ENCODE peak calls at places on chromosomes 5 and 9, in six cellular contexts. U is foreskin fibroblast, W is SK-MEL-5, Y is RPMI7951, B is aorta, D is lower leg skin. T is an unnamed sample.

GRCh38 chr5:131185523-131186104 is 14.9 kb downstream of the LYRM7 start:
- DNase-seq in Y (no peak), D (no peak), W (no peak), U (no peak), B (no peak), T (no peak)

GRCh38 chr5:136729901-136730355 is 364.6 kb upstream of the TRPC7 start:
- DNase-seq in U (peak), W (no peak), Y (peak), D (no peak), B (no peak), T (peak)

GRCh38 chr9:125233678-125234077 is 7.5 kb downstream of the HSPA5 start:
- DNase-seq in Y (peak), D (no peak), U (peak), B (no peak), W (peak), T (peak)

GRCh38 chr5:78594946-78595921 is 53.3 kb downstream of the LHFPL2 start:
- DNase-seq in Y (peak), D (no peak), U (peak), B (peak), W (peak), T (peak)

GRCh38 chr5:102811962-102812361 is 56.9 kb downstream of the PAM start:
- DNase-seq in W (peak), U (peak), Y (peak), D (no peak), B (no peak), T (peak)

GRCh38 chr5:27474395-27474794 is 436.0 kb upstream of the CDH9 start:
- DNase-seq in Y (no peak), B (no peak), W (no peak), U (no peak), D (no peak), T (no peak)

GRCh38 chr9:124894741-124895170 is 32.8 kb downstream of the ARPC5L start:
- DNase-seq in W (peak), U (peak), Y (peak), D (no peak), B (no peak), T (peak)

GRCh38 chr9:90167920-90168319 is 474.7 kb downstream of the DIRAS2 start:
- DNase-seq in W (no peak), U (no peak), B (no peak), D (no peak), Y (no peak), T (no peak)